ENCODE peak calls at places on chromosomes 12 and 14, in six cellular contexts. One of them, this sample, is unnamed.

GRCh38 chr14:69760810-69761209 is 6.1 kb upstream of the SRSF5 start:
- DNase-seq in cardiac muscle cell: peak
- DNase-seq in heart right ventricle: no peak
- DNase-seq in AG10803: no peak
- DNase-seq in OCI-LY7: no peak
- DNase-seq in cardiac fibroblast: no peak
- DNase-seq in this sample: no peak

GRCh38 chr12:104792570-104792969 is 165.5 kb downstream of the SLC41A2 start:
- DNase-seq in cardiac muscle cell: peak
- DNase-seq in heart right ventricle: peak
- DNase-seq in AG10803: peak
- DNase-seq in OCI-LY7: no peak
- DNase-seq in cardiac fibroblast: peak
- DNase-seq in this sample: peak

GRCh38 chr12:110424237-110424636 is 20.7 kb upstream of the ANAPC7 start:
- DNase-seq in cardiac muscle cell: no peak
- DNase-seq in heart right ventricle: no peak
- DNase-seq in AG10803: peak
- DNase-seq in OCI-LY7: no peak
- DNase-seq in cardiac fibroblast: no peak
- DNase-seq in this sample: no peak

GRCh38 chr14:90305176-90305601 is 26.6 kb downstream of the NRDE2 start:
- DNase-seq in cardiac muscle cell: no peak
- DNase-seq in heart right ventricle: no peak
- DNase-seq in AG10803: no peak
- DNase-seq in OCI-LY7: no peak
- DNase-seq in cardiac fibroblast: no peak
- DNase-seq in this sample: no peak

GRCh38 chr12:102824218-102824835 is 92.7 kb downstream of the PAH start:
- DNase-seq in cardiac muscle cell: peak
- DNase-seq in heart right ventricle: peak
- DNase-seq in AG10803: peak
- DNase-seq in OCI-LY7: no peak
- DNase-seq in cardiac fibroblast: peak
- DNase-seq in this sample: peak

GRCh38 chr12:66302827-66303169 is 505 bp downstream of the HELB start:
- DNase-seq in cardiac muscle cell: no peak
- DNase-seq in heart right ventricle: no peak
- DNase-seq in AG10803: no peak
- DNase-seq in OCI-LY7: no peak
- DNase-seq in cardiac fibroblast: no peak
- DNase-seq in this sample: no peak

GRCh38 chr12:92648242-92649031 is 54.4 kb upstream of the PLEKHG7 start:
- DNase-seq in cardiac muscle cell: no peak
- DNase-seq in heart right ventricle: no peak
- DNase-seq in AG10803: peak
- DNase-seq in OCI-LY7: no peak
- DNase-seq in cardiac fibroblast: peak
- DNase-seq in this sample: no peak

GRCh38 chr14:69484444-69485113 is at the start of gene PLEKHD1:
- DNase-seq in cardiac muscle cell: no peak
- DNase-seq in heart right ventricle: no peak
- DNase-seq in AG10803: no peak
- DNase-seq in OCI-LY7: no peak
- DNase-seq in cardiac fibroblast: no peak
- DNase-seq in this sample: no peak

GRCh38 chr12:57185403-57185802 is 31.2 kb upstream of the NXPH4 start:
- DNase-seq in cardiac muscle cell: no peak
- DNase-seq in heart right ventricle: no peak
- DNase-seq in AG10803: no peak
- DNase-seq in OCI-LY7: no peak
- DNase-seq in cardiac fibroblast: no peak
- DNase-seq in this sample: no peak

DNA sequence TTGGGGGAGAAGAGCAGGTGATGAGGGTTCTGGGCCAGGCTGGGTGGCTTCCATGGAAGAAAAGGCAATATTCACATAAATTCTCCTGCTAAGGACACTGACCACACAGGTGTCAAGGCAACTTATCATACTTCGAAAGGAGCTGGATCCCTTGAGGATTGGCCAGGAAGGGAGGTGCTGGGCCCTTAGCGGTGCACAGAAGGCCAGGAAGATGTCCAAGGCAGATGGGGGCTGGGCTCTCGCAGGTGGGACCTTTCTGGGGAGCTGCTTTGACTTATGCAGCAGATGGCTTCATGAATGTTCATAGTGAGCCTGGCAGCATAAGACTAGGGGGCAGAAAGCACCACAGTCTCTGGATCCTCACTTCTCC is 3.9 kb downstream of the CD63 start:
- DNase-seq in cardiac muscle cell: no peak
- DNase-seq in heart right ventricle: no peak
- DNase-seq in AG10803: no peak
- DNase-seq in OCI-LY7: no peak
- DNase-seq in cardiac fibroblast: no peak
- DNase-seq in this sample: no peak
- TF ChIP-seq CTCF in cardiac muscle cell: no peak
- TF ChIP-seq CTCF in heart right ventricle: no peak
- TF ChIP-seq CTCF in AG10803: no peak
- TF ChIP-seq CTCF in OCI-LY7: peak
- TF ChIP-seq CTCF in cardiac fibroblast: no peak
- TF ChIP-seq CTCF in this sample: no peak

DNA sequence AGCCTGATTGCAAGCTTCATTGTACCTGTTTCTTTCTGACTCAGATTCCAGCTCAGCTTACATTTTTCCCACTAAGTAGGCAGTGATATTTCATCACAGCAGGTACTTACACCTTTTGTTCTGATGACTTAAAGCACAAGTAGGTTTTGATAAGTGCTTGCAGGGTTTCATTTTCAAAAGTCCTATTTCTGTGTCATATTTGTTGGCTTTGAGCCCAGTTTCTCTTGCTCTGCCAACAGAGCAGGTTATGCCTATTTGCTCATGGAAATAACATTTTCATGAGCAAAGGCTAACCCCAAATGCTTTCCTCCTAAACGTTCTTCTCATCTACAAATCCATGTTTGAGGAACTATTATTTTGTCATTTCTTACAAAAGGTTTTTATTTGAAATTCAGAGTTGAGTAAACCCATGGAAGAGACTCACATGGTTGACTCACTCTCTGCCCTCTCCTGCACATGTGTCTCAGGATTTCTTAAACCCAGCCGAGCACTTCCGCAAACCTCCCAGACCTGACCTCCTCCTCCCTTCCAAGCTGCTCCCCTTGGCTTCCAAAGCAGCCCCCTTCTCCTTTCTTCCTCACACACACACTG is 12.3 kb upstream of the LTA4H start:
- DNase-seq in cardiac muscle cell: peak
- DNase-seq in heart right ventricle: no peak
- DNase-seq in AG10803: peak
- DNase-seq in OCI-LY7: peak
- DNase-seq in cardiac fibroblast: peak
- DNase-seq in this sample: peak
- H3K4me3 ChIP-seq in cardiac muscle cell: no peak
- H3K4me3 ChIP-seq in heart right ventricle: no peak
- H3K4me3 ChIP-seq in AG10803: no peak
- H3K4me3 ChIP-seq in OCI-LY7: no peak
- H3K4me3 ChIP-seq in cardiac fibroblast: no peak
- H3K4me3 ChIP-seq in this sample: no peak

GRCh38 chr12:26298785-26299621 is 103.6 kb downstream of the SSPN start:
- DNase-seq in cardiac muscle cell: peak
- DNase-seq in heart right ventricle: peak
- DNase-seq in AG10803: peak
- DNase-seq in OCI-LY7: peak
- DNase-seq in cardiac fibroblast: peak
- DNase-seq in this sample: no peak
- TF ChIP-seq CTCF in cardiac muscle cell: peak
- TF ChIP-seq CTCF in heart right ventricle: no peak
- TF ChIP-seq CTCF in AG10803: peak
- TF ChIP-seq CTCF in OCI-LY7: peak
- TF ChIP-seq CTCF in cardiac fibroblast: peak
- TF ChIP-seq CTCF in this sample: no peak

DNA sequence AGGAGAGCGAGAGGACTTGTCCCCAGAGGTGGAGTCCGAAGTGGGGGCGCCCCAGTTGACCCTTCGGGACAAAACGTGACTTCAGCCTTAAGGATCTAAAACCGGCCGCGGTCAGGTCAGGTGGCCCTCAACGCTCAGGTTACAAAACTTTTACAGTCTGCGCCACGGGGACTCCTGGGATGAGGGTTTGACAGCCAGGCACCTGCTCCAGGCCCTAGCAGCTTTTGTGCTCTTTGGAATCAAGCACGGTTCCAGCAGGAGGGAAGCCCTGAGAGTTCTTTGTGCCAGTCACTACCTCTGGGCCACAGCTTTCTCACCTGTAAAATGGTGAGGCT is 337 bp downstream of the ZC2HC1C start:
- DNase-seq in cardiac muscle cell: no peak
- DNase-seq in heart right ventricle: no peak
- DNase-seq in AG10803: no peak
- DNase-seq in OCI-LY7: no peak
- DNase-seq in cardiac fibroblast: no peak
- DNase-seq in this sample: no peak
- H3K4me3 ChIP-seq in cardiac muscle cell: peak
- H3K4me3 ChIP-seq in heart right ventricle: peak
- H3K4me3 ChIP-seq in AG10803: peak
- H3K4me3 ChIP-seq in OCI-LY7: peak
- H3K4me3 ChIP-seq in cardiac fibroblast: peak
- H3K4me3 ChIP-seq in this sample: peak